ENCODE peak calls at places on chromosomes 3 and 15, in eight cellular contexts. X is heart left ventricle, U is IMR-90, W is Peyer's patch, E is uterus, A is tibial nerve, S is adrenal gland, O is right lobe of liver. L is an unnamed sample. For H3K4me1, the result is how much of the 10 kb centered on the place peaks cover.

GRCh38 chr3:127409421-127410136 is 121.7 kb upstream of the PRR20G start:
- DNase-seq in X (no peak), U (no peak), W (no peak), E (no peak), A (no peak), S (peak), O (no peak), L (peak)

GRCh38 chr15:42138968-42139386 is 17.5 kb downstream of the PLA2G4F start:
- DNase-seq in X (no peak), U (no peak), W (peak), E (no peak), A (no peak), S (peak), O (peak), L (peak)

GRCh38 chr3:70805044-70805732 is 492.8 kb upstream of the MDFIC2 start:
- DNase-seq in X (no peak), U (peak), W (no peak), E (no peak), A (no peak), S (no peak), O (no peak), L (no peak)

GRCh38 chr3:165643433-165643824 is 193.8 kb downstream of the BCHE start:
- DNase-seq in X (no peak), U (peak), W (no peak), E (no peak), A (no peak), S (no peak), O (no peak), L (no peak)

GRCh38 chr3:72791132-72791531 is 57.1 kb downstream of the SHQ1 start:
- DNase-seq in X (no peak), U (no peak), W (no peak), E (no peak), A (no peak), S (no peak), O (no peak), L (no peak)

GRCh38 chr3:10004506-10004905 is 17.9 kb upstream of the EMC3 start:
- DNase-seq in X (no peak), U (no peak), W (no peak), E (no peak), A (no peak), S (peak), O (no peak), L (no peak)

GRCh38 chr15:51088585-51088984 is 6.1 kb downstream of the TNFAIP8L3 start:
- DNase-seq in X (no peak), U (no peak), W (no peak), E (no peak), A (no peak), S (no peak), O (no peak), L (no peak)

GRCh38 chr3:97340940-97341339 is 423.6 kb upstream of the ARL6 start:
- DNase-seq in X (no peak), U (no peak), W (no peak), E (no peak), A (no peak), S (no peak), O (no peak), L (no peak)

GRCh38 chr3:179449621-179450020 is 1.6 kb downstream of the GNB4 start:
- DNase-seq in X (no peak), U (peak), W (no peak), E (no peak), A (no peak), S (no peak), O (no peak), L (no peak)

GRCh38 chr3:4656059-4656458 is 162.9 kb downstream of the ITPR1 start:
- DNase-seq in X (peak), U (peak), W (peak), E (peak), A (peak), S (peak), O (peak), L (peak)

DNA sequence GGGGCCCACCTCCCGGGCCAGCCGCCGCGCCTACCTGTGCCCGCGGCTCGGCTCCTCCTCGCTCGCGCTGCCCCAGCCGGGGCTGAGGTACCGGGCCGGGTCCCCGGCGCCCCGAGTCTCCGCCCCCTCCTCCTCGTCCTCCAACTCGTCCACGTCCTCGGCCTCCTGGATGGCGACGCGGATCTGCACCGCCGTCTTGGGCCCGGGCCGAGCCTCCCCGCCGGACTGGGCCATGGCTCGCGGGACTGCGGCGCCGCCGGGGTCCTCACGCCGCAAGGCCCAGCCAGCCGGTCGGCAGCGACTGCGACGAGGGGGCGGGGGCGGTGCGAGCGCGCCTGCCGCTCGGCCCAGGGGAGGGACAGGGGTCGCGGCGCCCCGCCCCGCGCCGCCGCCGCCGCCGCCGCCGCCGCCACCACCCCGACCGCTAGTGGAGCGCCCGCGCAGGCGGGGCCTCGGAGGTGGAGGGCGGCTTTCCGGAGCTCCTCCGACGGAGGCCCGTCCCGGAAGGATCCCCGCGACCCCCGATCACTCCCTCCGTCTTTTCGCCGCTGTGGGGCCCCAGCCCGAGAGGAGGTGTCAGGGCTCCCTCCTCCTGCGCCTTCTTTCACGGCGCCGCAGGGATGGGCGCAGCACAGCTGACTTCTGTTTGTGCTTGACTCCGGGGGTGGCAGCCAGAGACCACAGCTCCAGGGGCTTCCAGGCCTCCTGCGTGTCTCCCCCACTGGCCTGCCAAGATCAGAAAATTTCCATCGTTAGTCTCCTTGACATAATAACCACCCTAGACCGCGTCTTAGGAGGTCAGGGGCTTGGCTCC is at the start of gene LARP6:
- DNase-seq in X (peak), U (peak), W (peak), E (peak), A (peak), S (peak), O (no peak), L (no peak)
- H3K27ac ChIP-seq in X (peak), U (peak), W (peak), E (peak), A (peak), S (peak), O (no peak), L (peak)

GRCh38 chr3:13299531-13300155 is 120.5 kb downstream of the NUP210 start:
- DNase-seq in X (no peak), U (no peak), W (peak), E (no peak), A (no peak), S (no peak), O (no peak), L (peak)

GRCh38 chr3:13294442-13295351 is 125.4 kb downstream of the NUP210 start:
- DNase-seq in X (no peak), U (no peak), W (peak), E (no peak), A (no peak), S (no peak), O (no peak), L (peak)

GRCh38 chr3:13292371-13292770 is 127.8 kb downstream of the NUP210 start:
- DNase-seq in X (no peak), U (no peak), W (no peak), E (no peak), A (no peak), S (no peak), O (no peak), L (no peak)

GRCh38 chr3:13300546-13301294 is 119.4 kb downstream of the NUP210 start:
- DNase-seq in X (no peak), U (no peak), W (no peak), E (no peak), A (no peak), S (no peak), O (no peak), L (no peak)

GRCh38 chr3:13296662-13297061 is 123.5 kb downstream of the NUP210 start:
- DNase-seq in X (no peak), U (no peak), W (peak), E (no peak), A (no peak), S (no peak), O (no peak), L (peak)
- H3K4me1 ChIP-seq in X (under half), U (under half), W (under half), E (under half), A (under half), S (under half), O (under half), L (under half)

GRCh38 chr3:98556164-98557130 is 24.7 kb downstream of the GPR15 start:
- DNase-seq in X (no peak), U (no peak), W (no peak), E (no peak), A (no peak), S (no peak), O (no peak), L (no peak)
- TF ChIP-seq POLR2A in X (no peak), U (no peak), W (no peak), E (no peak), A (no peak), S (no peak), O (no peak), L (no peak)

GRCh38 chr3:120678984-120679383 is 3.1 kb downstream of the HGD start:
- DNase-seq in X (no peak), U (no peak), W (no peak), E (no peak), A (no peak), S (no peak), O (no peak), L (no peak)
- H3K27ac ChIP-seq in X (no peak), U (peak), W (peak), E (no peak), A (no peak), S (peak), O (peak), L (peak)

GRCh38 chr3:99902091-99902490 is 84.4 kb downstream of the CMSS1 start:
- DNase-seq in X (no peak), U (peak), W (no peak), E (no peak), A (no peak), S (no peak), O (no peak), L (no peak)
- H3K4me1 ChIP-seq in X (under half), U (under half), W (under half), E (under half), A (under half), S (under half), O (under half), L (under half)

GRCh38 chr3:196968233-196969000 is at the start of gene PIGZ:
- DNase-seq in X (no peak), U (no peak), W (peak), E (no peak), A (no peak), S (no peak), O (no peak), L (peak)
- TF ChIP-seq POLR2A in X (no peak), U (no peak), W (no peak), E (no peak), A (no peak), S (no peak), O (peak), L (no peak)

GRCh38 chr3:15653326-15653725 is 51.8 kb downstream of the BTD start:
- DNase-seq in X (no peak), U (peak), W (no peak), E (no peak), A (no peak), S (no peak), O (no peak), L (no peak)
- H3K27ac ChIP-seq in X (no peak), U (peak), W (no peak), E (no peak), A (no peak), S (no peak), O (no peak), L (no peak)

GRCh38 chr3:23343509-23343908 is 140.4 kb downstream of the UBE2E2 start:
- DNase-seq in X (no peak), U (no peak), W (no peak), E (no peak), A (no peak), S (no peak), O (no peak), L (no peak)

GRCh38 chr3:23344886-23345285 is 141.8 kb downstream of the UBE2E2 start:
- DNase-seq in X (no peak), U (no peak), W (no peak), E (no peak), A (no peak), S (no peak), O (no peak), L (no peak)

GRCh38 chr3:23341147-23341838 is 138.2 kb downstream of the UBE2E2 start:
- DNase-seq in X (no peak), U (no peak), W (no peak), E (no peak), A (no peak), S (no peak), O (no peak), L (no peak)
- H3K4me1 ChIP-seq in X (under half), U (under half), W (under half), E (under half), A (under half), S (under half), O (under half), L (under half)

GRCh38 chr15:40771242-40771641 is 1.5 kb downstream of the C15orf62 start:
- DNase-seq in X (no peak), U (no peak), W (no peak), E (no peak), A (no peak), S (no peak), O (peak), L (no peak)

GRCh38 chr15:40767838-40768491 is 1.8 kb upstream of the C15orf62 start:
- DNase-seq in X (no peak), U (no peak), W (no peak), E (no peak), A (no peak), S (no peak), O (no peak), L (no peak)

GRCh38 chr15:40768492-40769309 is 1.1 kb upstream of the C15orf62 start:
- DNase-seq in X (no peak), U (no peak), W (no peak), E (no peak), A (no peak), S (no peak), O (no peak), L (peak)

GRCh38 chr15:40770147-40770721 is 454 bp downstream of the C15orf62 start:
- DNase-seq in X (no peak), U (no peak), W (peak), E (no peak), A (no peak), S (no peak), O (no peak), L (peak)

DNA sequence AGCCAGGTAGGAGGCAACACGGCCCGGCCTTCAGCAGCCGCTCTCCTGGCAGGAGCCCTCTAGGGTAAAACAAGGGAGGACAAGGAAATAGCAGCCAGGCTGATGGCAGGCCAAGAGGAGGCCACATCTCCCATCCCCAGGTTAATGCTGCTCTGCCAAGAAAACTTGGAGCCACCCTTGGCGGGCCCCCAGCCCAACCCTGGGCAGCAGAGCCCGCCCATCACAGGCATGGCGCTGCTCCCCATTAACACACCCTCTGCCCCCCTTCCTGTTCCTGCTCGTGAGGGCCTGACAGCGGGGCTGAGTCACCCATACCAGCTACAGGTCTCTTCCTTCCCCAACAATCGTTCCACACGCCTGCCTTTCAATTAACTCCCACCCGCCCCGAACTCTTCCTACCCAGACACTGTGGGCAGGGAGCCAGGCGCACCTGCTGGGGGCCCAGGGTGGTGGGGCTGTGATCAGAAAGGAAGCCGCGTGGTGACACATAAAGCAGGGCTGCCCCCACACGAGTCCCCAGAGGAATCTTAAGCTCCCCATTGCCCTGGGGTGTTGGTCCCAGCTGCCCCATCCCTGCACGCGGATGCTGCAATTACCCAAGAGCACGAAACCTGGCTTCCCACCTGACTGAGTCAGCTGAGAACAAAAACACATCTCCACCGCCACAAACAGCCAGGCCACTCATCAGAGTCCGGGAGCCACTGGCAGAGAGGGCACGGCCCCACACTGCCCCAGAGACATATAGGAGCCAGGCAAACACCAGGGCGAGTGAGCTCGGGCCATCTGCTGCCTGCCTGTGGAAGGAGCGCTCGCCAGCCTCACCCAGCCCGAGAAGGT is at the start of gene C15orf62:
- DNase-seq in X (no peak), U (peak), W (peak), E (peak), A (no peak), S (peak), O (no peak), L (peak)
- TF ChIP-seq POLR2A in X (no peak), U (no peak), W (peak), E (no peak), A (no peak), S (no peak), O (no peak), L (no peak)

GRCh38 chr3:33115024-33115768 is 1.4 kb downstream of the CRTAP start:
- DNase-seq in X (peak), U (peak), W (no peak), E (peak), A (peak), S (peak), O (no peak), L (peak)
- H3K27ac ChIP-seq in X (peak), U (peak), W (peak), E (peak), A (peak), S (peak), O (peak), L (peak)